ENCODE peak calls at places on chromosomes 16 and 17, in six cellular contexts. M is body of pancreas, A is heart right ventricle, G is GM10248, P is mammary epithelial cell, O is cardiac fibroblast. F is an unnamed sample.
A peak's percentile ranks its signal among the peaks of the same experiment; 100 is the strongest.

GRCh38 chr16:8713635-8714097 is 39.2 kb downstream of the ABAT start:
- DNase-seq in A (no peak), G (no peak), P (no peak), O (no peak), M (no peak), F (no peak)

GRCh38 chr16:86215979-86216585 is 294.2 kb upstream of the FOXF1 start:
- DNase-seq in O (no peak), P (no peak), G (no peak), M (no peak), A (no peak), F (no peak)

GRCh38 chr17:32593003-32593402 is 106.2 kb downstream of the CDK5R1 start:
- DNase-seq in M (no peak), P (no peak), O (no peak), G (no peak), A (no peak), F (no peak)

GRCh38 chr17:31015639-31016038 is 44.8 kb downstream of the RNF135 start:
- DNase-seq in P (no peak), A (no peak), G (no peak), O (no peak), M (no peak), F (no peak)

GRCh38 chr16:22031483-22032083 is 23.7 kb downstream of the MOSMO start:
- DNase-seq in A (no peak), M (no peak), P (no peak), G (no peak), O (no peak), F (no peak)

GRCh38 chr16:48537275-48537674 is 72.7 kb downstream of the N4BP1 start:
- DNase-seq in P (no peak), A (no peak), G (no peak), O (no peak), M (no peak), F (no peak)

GRCh38 chr16:87608400-87608985 is 6.2 kb downstream of the JPH3 start:
- DNase-seq in O (peak; percentile 68), P (peak; percentile 46), A (peak; percentile 70), M (peak; percentile 60), G (peak; percentile 70), F (peak; percentile 75)

GRCh38 chr17:17398188-17398927 is 78.4 kb upstream of the MED9 start:
- DNase-seq in G (no peak), M (no peak), P (no peak), A (peak; percentile 63), O (peak; percentile 60), F (no peak)

GRCh38 chr17:43879723-43880419 is 27.5 kb downstream of the MPP2 start:
- DNase-seq in M (no peak), P (no peak), G (no peak), O (no peak), A (no peak), F (no peak)

GRCh38 chr16:75566889-75567255 is 693 bp downstream of the GABARAPL2 start:
- DNase-seq in O (peak; percentile 3), P (no peak), M (peak; percentile 27), G (no peak), A (no peak), F (no peak)

GRCh38 chr16:12661656-12662172 is 142.0 kb downstream of the CPPED1 start:
- DNase-seq in A (no peak), O (peak; percentile 42), M (no peak), G (no peak), P (peak; percentile 11), F (no peak)

GRCh38 chr16:86396318-86396882 is 113.9 kb upstream of the FOXF1 start:
- DNase-seq in P (peak; percentile 24), G (no peak), O (peak; percentile 40), A (no peak), M (no peak), F (no peak)

GRCh38 chr16:27642753-27643152 is 92.8 kb downstream of the KATNIP start:
- DNase-seq in A (no peak), G (no peak), O (peak; percentile 51), M (no peak), P (peak; percentile 2), F (no peak)

GRCh38 chr16:727291-727977 is 528 bp downstream of the HAGHL start:
- DNase-seq in M (no peak), P (no peak), A (no peak), O (no peak), G (no peak), F (peak; percentile 73)

GRCh38 chr16:27364493-27365141 is 37.4 kb upstream of the IL21R start:
- DNase-seq in G (no peak), M (peak; percentile 59), O (no peak), P (peak; percentile 81), A (no peak), F (no peak)

GRCh38 chr17:40509626-40510327 is 8.4 kb upstream of the TNS4 start:
- DNase-seq in P (no peak), M (no peak), A (no peak), O (peak; percentile 48), G (no peak), F (no peak)

GRCh38 chr17:12395733-12396354 is 269.8 kb upstream of the MYOCD start:
- DNase-seq in M (no peak), A (no peak), G (no peak), P (no peak), O (peak; percentile 47), F (peak; percentile 20)

GRCh38 chr16:64182985-64183384 is 938.9 kb downstream of the CDH11 start:
- DNase-seq in G (no peak), P (no peak), A (no peak), M (no peak), O (peak; percentile 51), F (no peak)

GRCh38 chr17:219696-220095 is 38.2 kb upstream of the DOC2B start:
- DNase-seq in M (no peak), P (no peak), A (no peak), O (no peak), G (no peak), F (no peak)

GRCh38 chr16:66147338-66147737 is 219.2 kb upstream of the CDH5 start:
- DNase-seq in A (no peak), P (no peak), M (no peak), G (no peak), O (no peak), F (no peak)

GRCh38 chr17:39107973-39108372 is 43.5 kb downstream of the PLXDC1 start:
- DNase-seq in M (no peak), P (no peak), G (no peak), O (no peak), A (no peak), F (no peak)
- TF ChIP-seq CTCF in M (no peak), P (no peak), G (no peak), O (no peak), A (no peak), F (no peak)

GRCh38 chr17:28896491-28896883 is 1.0 kb downstream of the FLOT2 start:
- DNase-seq in O (no peak), P (no peak), M (no peak), A (no peak), G (no peak), F (no peak)

GRCh38 chr17:28895794-28896447 is 1.6 kb downstream of the FLOT2 start:
- DNase-seq in O (no peak), P (no peak), G (no peak), A (no peak), M (no peak), F (no peak)

GRCh38 chr17:28898261-28898955 is 875 bp upstream of the FLOT2 start:
- DNase-seq in P (no peak), G (no peak), A (no peak), M (no peak), O (no peak), F (no peak)

GRCh38 chr17:28897769-28898259 is 281 bp upstream of the FLOT2 start:
- DNase-seq in M (peak; percentile 52), A (no peak), G (no peak), P (no peak), O (no peak), F (no peak)

GRCh38 chr17:28896884-28897768 is at the start of gene FLOT2:
- DNase-seq in O (peak; percentile 52), P (peak; percentile 93), G (peak; percentile 56), A (peak; percentile 64), M (peak; percentile 50), F (peak; percentile 68)
- TF ChIP-seq CTCF in O (peak; percentile 42), P (peak; percentile 24), G (no peak), A (no peak), M (no peak), F (peak; percentile 20)

GRCh38 chr16:70683146-70683944 is 2.5 kb downstream of the MTSS2 start:
- DNase-seq in M (no peak), G (no peak), A (peak; percentile 5), O (no peak), P (no peak), F (no peak)

GRCh38 chr16:70680495-70681381 is 5.1 kb downstream of the MTSS2 start:
- DNase-seq in M (no peak), P (no peak), A (peak; percentile 39), G (no peak), O (no peak), F (no peak)

GRCh38 chr16:70684146-70685060 is 1.4 kb downstream of the MTSS2 start:
- DNase-seq in P (no peak), A (peak; percentile 34), M (no peak), O (no peak), G (no peak), F (no peak)

GRCh38 chr16:70681382-70682238 is 4.2 kb downstream of the MTSS2 start:
- DNase-seq in O (no peak), G (no peak), A (peak; percentile 20), M (no peak), P (no peak), F (no peak)

DNA sequence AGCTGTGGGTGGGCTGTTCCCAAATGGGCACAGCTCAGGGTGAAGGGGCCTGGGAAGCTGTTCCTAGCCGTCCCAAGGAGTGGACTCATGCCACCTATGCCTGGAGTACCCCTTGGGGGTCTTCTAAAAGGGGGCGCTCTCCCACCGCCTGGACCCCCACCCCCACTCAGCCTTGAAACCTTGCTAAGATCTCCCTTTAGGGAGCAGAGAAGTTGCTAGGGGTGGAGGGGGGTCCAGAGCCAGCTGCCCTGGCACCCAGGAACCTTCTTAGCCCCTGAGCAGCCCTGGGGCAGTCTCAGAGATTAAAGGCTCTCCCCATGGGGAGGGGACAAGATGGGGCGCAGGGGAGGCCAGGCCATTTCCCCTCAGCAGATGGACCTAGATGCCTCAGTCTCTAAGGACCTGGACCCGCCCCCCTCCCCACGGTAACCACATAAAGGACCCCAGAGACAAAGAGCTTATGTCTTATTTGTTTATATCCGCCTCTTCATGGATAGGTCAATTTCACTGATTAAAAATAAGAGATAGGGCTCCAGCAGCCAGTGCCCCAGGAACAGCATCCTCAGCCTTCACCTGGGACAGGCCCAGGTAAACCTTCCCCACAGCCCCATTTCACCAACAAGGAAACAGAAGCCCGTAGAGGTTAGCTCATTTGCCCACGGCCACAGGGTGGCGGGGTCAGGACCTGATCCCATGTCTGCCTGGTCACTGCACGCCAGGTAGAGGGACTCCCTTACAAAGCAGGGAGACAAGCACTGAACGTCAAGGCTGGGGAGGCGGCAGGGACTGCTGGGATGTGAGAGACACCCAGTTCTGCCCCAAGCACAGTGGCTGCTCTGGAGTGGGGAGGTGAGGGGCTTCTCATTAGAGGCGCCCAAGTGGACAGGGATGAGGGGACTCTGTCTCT is 3.4 kb downstream of the MTSS2 start:
- DNase-seq in G (no peak), M (no peak), P (no peak), A (peak; percentile 10), O (no peak), F (no peak)
- TF ChIP-seq CTCF in G (no peak), M (no peak), P (peak; percentile 16), A (no peak), O (no peak), F (no peak)

DNA sequence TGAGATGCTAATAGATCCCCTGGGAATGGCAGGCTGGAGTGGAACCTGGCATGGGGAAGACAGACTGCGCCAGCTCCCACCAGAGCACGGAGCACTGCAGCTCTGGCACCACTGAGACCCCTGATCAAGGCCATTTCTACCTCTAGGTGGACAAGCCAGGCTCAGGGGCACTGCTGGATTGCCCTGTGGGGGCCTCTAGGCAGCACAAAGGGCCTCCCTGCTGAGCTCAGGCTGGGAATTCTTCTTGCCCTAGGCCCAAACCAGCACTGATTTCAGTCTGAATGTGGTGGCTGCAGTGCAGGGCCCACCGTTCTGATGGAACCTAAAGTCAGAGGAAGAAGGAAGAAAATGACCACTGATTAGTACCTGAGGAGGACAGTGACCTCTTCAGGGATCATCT is 74.2 kb upstream of the CRHR1 start:
- DNase-seq in P (no peak), M (no peak), G (no peak), O (no peak), A (no peak), F (no peak)
- TF ChIP-seq CTCF in P (no peak), M (no peak), G (no peak), O (no peak), A (no peak), F (no peak)

F was measured in GM13977.